ENCODE peak calls at places on chromosomes 6 and 20, in eight cellular contexts. V is dorsolateral prefrontal cortex; L is cerebellar cortex; H is stimulated activated CD4-positive, alpha-beta T cell treated with anti-CD3 and anti-CD28 coated beads, Interleukin-2, amount 100 ng/mL, for 48 hours; Q is T-helper 2 cell; M is Daoy; S is kidney; G is COR-L47. P is an unnamed sample.
A peak's percentile ranks its signal among the peaks of the same experiment; 100 is the strongest.

GRCh38 chr6:158751842-158752424 is 67.2 kb downstream of the EZR start:
- DNase-seq in V (no peak), L (no peak), H (no peak), Q (no peak), M (no peak), S (no peak), G (no peak), P (peak; percentile 87)

GRCh38 chr6:121549741-121550140 is 114.3 kb downstream of the GJA1 start:
- DNase-seq in V (no peak), L (no peak), H (no peak), Q (no peak), M (peak; percentile 54), S (no peak), G (no peak), P (no peak)

GRCh38 chr20:859661-860294 is 26.3 kb downstream of the FAM110A start:
- DNase-seq in V (no peak), L (no peak), H (no peak), Q (no peak), M (peak; percentile 67), S (no peak), G (no peak), P (no peak)

GRCh38 chr6:98937351-98937750 is 10.4 kb downstream of the FBXL4 start:
- DNase-seq in V (no peak), L (no peak), H (no peak), Q (no peak), M (no peak), S (no peak), G (no peak), P (no peak)

GRCh38 chr20:12838261-12838866 is 170.4 kb upstream of the SPTLC3 start:
- DNase-seq in V (no peak), L (no peak), H (no peak), Q (no peak), M (no peak), S (no peak), G (no peak), P (no peak)

GRCh38 chr6:170026272-170027110 is 264.4 kb downstream of the DLL1 start:
- DNase-seq in V (no peak), L (no peak), H (no peak), Q (no peak), M (no peak), S (peak; percentile 96), G (peak; percentile 88), P (no peak)

GRCh38 chr6:130760006-130760405 is 67.2 kb upstream of the SMLR1 start:
- DNase-seq in V (no peak), L (peak; percentile 25), H (no peak), Q (no peak), M (peak; percentile 17), S (no peak), G (no peak), P (no peak)

GRCh38 chr6:13446371-13446770 is 41.0 kb downstream of the GFOD1 start:
- DNase-seq in V (no peak), L (no peak), H (no peak), Q (no peak), M (no peak), S (no peak), G (no peak), P (no peak)

GRCh38 chr6:12751694-12752304 is 35.2 kb downstream of the PHACTR1 start:
- DNase-seq in V (no peak), L (peak; percentile 27), H (peak; percentile 14), Q (no peak), M (peak; percentile 77), S (no peak), G (no peak), P (no peak)

GRCh38 chr6:81451787-81452186 is 300.7 kb downstream of the TENT5A start:
- DNase-seq in V (no peak), L (no peak), H (no peak), Q (no peak), M (peak; percentile 73), S (no peak), G (no peak), P (no peak)

GRCh38 chr20:757509-757908 is 10.8 kb downstream of the SLC52A3 start:
- DNase-seq in V (no peak), L (no peak), H (no peak), Q (no peak), M (no peak), S (no peak), G (no peak), P (no peak)

GRCh38 chr6:138105446-138105845 is 1.8 kb downstream of the PERP start:
- DNase-seq in V (no peak), L (peak; percentile 42), H (no peak), Q (no peak), M (no peak), S (no peak), G (no peak), P (no peak)

GRCh38 chr20:20327756-20328155 is 40.1 kb upstream of the INSM1 start:
- DNase-seq in V (no peak), L (no peak), H (no peak), Q (no peak), M (peak; percentile 31), S (no peak), G (no peak), P (no peak)

GRCh38 chr20:53559816-53560215 is 33.8 kb downstream of the ZNF217 start:
- DNase-seq in V (no peak), L (no peak), H (no peak), Q (no peak), M (no peak), S (no peak), G (no peak), P (no peak)

GRCh38 chr20:571754-572331 is 28.3 kb upstream of the CSNK2A1 start:
- DNase-seq in V (no peak), L (no peak), H (no peak), Q (no peak), M (peak; percentile 46), S (peak; percentile 94), G (no peak), P (peak; percentile 79)

GRCh38 chr20:10982692-10983091 is 308.9 kb upstream of the JAG1 start:
- DNase-seq in V (no peak), L (no peak), H (no peak), Q (no peak), M (peak; percentile 93), S (no peak), G (no peak), P (no peak)

GRCh38 chr6:169777896-169778295 is 26.5 kb downstream of the ERMARD start:
- DNase-seq in V (no peak), L (no peak), H (no peak), Q (no peak), M (no peak), S (no peak), G (no peak), P (no peak)

GRCh38 chr20:41734506-41734945 is 116.3 kb upstream of the CHD6 start:
- DNase-seq in V (no peak), L (peak; percentile 27), H (peak; percentile 16), Q (no peak), M (peak; percentile 11), S (no peak), G (peak; percentile 30), P (peak; percentile 30)

GRCh38 chr6:38567436-38567835 is 72.3 kb downstream of the BTBD9 start:
- DNase-seq in V (peak; percentile 69), L (peak; percentile 92), H (no peak), Q (no peak), M (peak; percentile 81), S (peak; percentile 81), G (peak; percentile 85), P (peak; percentile 51)

GRCh38 chr6:155524249-155524651 is 68.6 kb upstream of the NOX3 start:
- DNase-seq in V (no peak), L (no peak), H (no peak), Q (no peak), M (peak; percentile 42), S (no peak), G (no peak), P (no peak)

GRCh38 chr20:36606171-36607116 is 865 bp downstream of the RAB5IF start:
- DNase-seq in V (no peak), L (no peak), H (no peak), Q (no peak), M (peak; percentile 32), S (no peak), G (no peak), P (no peak)

GRCh38 chr20:36145877-36146707 is 8.4 kb upstream of the EPB41L1 start:
- DNase-seq in V (no peak), L (peak; percentile 90), H (no peak), Q (no peak), M (no peak), S (peak; percentile 41), G (no peak), P (no peak)

GRCh38 chr6:125140808-125141207 is 12.8 kb upstream of the TPD52L1 start:
- DNase-seq in V (no peak), L (no peak), H (no peak), Q (no peak), M (no peak), S (no peak), G (no peak), P (no peak)

GRCh38 chr6:35400901-35401311 is 51.2 kb upstream of the FANCE start:
- DNase-seq in V (no peak), L (no peak), H (no peak), Q (no peak), M (peak; percentile 70), S (no peak), G (no peak), P (peak; percentile 78)

GRCh38 chr6:6685249-6685667 is 96.7 kb downstream of the LY86 start:
- DNase-seq in V (no peak), L (no peak), H (no peak), Q (no peak), M (no peak), S (no peak), G (no peak), P (no peak)

GRCh38 chr20:54023406-54023805 is 47.0 kb downstream of the BCAS1 start:
- DNase-seq in V (no peak), L (peak; percentile 91), H (no peak), Q (no peak), M (no peak), S (no peak), G (no peak), P (no peak)

GRCh38 chr6:170505306-170505705 is 47.8 kb downstream of the PSMB1 start:
- DNase-seq in V (no peak), L (peak; percentile 65), H (no peak), Q (no peak), M (no peak), S (no peak), G (no peak), P (no peak)

GRCh38 chr6:159654483-159655098 is 38.5 kb downstream of the SOD2 start:
- DNase-seq in V (no peak), L (peak; percentile 71), H (no peak), Q (peak; percentile 13), M (peak; percentile 38), S (no peak), G (peak; percentile 29), P (no peak)

GRCh38 chr6:128507337-128508310 is 12.8 kb downstream of the PTPRK start:
- DNase-seq in V (no peak), L (no peak), H (no peak), Q (no peak), M (peak; percentile 47), S (no peak), G (no peak), P (no peak)

GRCh38 chr6:99467509-99468106 is 42.5 kb upstream of the PNISR start:
- DNase-seq in V (no peak), L (peak; percentile 57), H (no peak), Q (no peak), M (peak; percentile 4), S (no peak), G (peak; percentile 19), P (no peak)